ENCODE peak calls at places on chromosome 16, in four cellular contexts. T is activated CD8-positive, alpha-beta memory T cell treated with anti-CD3 and anti-CD28 coated beads for 1 hour; X is mucosa of descending colon; L is glutamatergic neuron. M is an unnamed sample.

GRCh38 chr16:1729026-1729425 is 23.0 kb downstream of the MAPK8IP3 start:
- DNase-seq in T (no peak), X (no peak), L (no peak), M (no peak)

GRCh38 chr16:70730016-70730415 is 44.2 kb upstream of the MTSS2 start:
- DNase-seq in T (no peak), X (no peak), L (peak; percentile 60), M (no peak)

GRCh38 chr16:21001262-21001661 is 100.7 kb downstream of the LYRM1 start:
- DNase-seq in T (no peak), X (no peak), L (peak; percentile 25), M (no peak)

GRCh38 chr16:3029499-3030127 is 5.8 kb downstream of the THOC6 start:
- DNase-seq in T (no peak), X (no peak), L (no peak), M (no peak)

GRCh38 chr16:88194397-88195020 is 188.2 kb upstream of the ZNF469 start:
- DNase-seq in T (no peak), X (no peak), L (peak; percentile 34), M (no peak)

GRCh38 chr16:13269905-13270528 is 368.6 kb downstream of the SHISA9 start:
- DNase-seq in T (no peak), X (no peak), L (no peak), M (no peak)

GRCh38 chr16:17026600-17027242 is 444.0 kb downstream of the XYLT1 start:
- DNase-seq in T (no peak), X (no peak), L (no peak), M (peak; percentile 73)

GRCh38 chr16:85770741-85771140 is 19.8 kb upstream of the C16orf74 start:
- DNase-seq in T (no peak), X (peak; percentile 2), L (no peak), M (no peak)

GRCh38 chr16:3606441-3606840 is 5.0 kb downstream of the SLX4 start:
- DNase-seq in T (no peak), X (peak; percentile 19), L (no peak), M (no peak)

GRCh38 chr16:69486272-69486671 is 61.9 kb downstream of the CYB5B start:
- DNase-seq in T (no peak), X (no peak), L (no peak), M (no peak)

GRCh38 chr16:78893340-78893739 is 707.2 kb downstream of the MAF start:
- DNase-seq in T (no peak), X (no peak), L (no peak), M (no peak)

GRCh38 chr16:14345512-14346115 is 274.5 kb downstream of the MRTFB start:
- DNase-seq in T (no peak), X (no peak), L (no peak), M (no peak)

GRCh38 chr16:15996432-15997109 is 47.2 kb downstream of the ABCC1 start:
- DNase-seq in T (no peak), X (no peak), L (peak; percentile 26), M (no peak)

GRCh38 chr16:80788016-80788415 is 16.4 kb downstream of the CDYL2 start:
- DNase-seq in T (no peak), X (no peak), L (no peak), M (no peak)

M was measured in Peyer's patch.